ENCODE peak calls at places on chromosomes 5 and 9, in six cellular contexts. N is HEK293T; R is fibroblast of pulmonary artery; C is activated T-helper 1 cell treated with anti-CD3 and anti-CD28 coated beads, Interleukin-2, amount 50 U/mL, for 16 hours; E is CD4-positive, alpha-beta T cell; G is activated CD8-positive, alpha-beta memory T cell treated with anti-CD3 and anti-CD28 coated beads, Interleukin-2, amount 50 U/mL, for 48 hours. J is an unnamed sample.

GRCh38 chr5:145775893-145776444 is 59.2 kb downstream of the PRELID2 start:
- DNase-seq in E (no peak), G (no peak), N (no peak), C (no peak), R (peak), J (no peak)

GRCh38 chr9:91451431-91452270 is 28.0 kb upstream of the NFIL3 start:
- DNase-seq in N (no peak), R (no peak), G (no peak), E (no peak), C (no peak), J (no peak)

GRCh38 chr9:136726631-136727191 is 14.3 kb downstream of the DIPK1B start:
- DNase-seq in G (no peak), N (peak), E (no peak), R (no peak), C (no peak), J (peak)

GRCh38 chr5:38069360-38069759 is 189.0 kb upstream of the EGFLAM start:
- DNase-seq in C (no peak), E (no peak), G (no peak), R (no peak), N (no peak), J (no peak)

GRCh38 chr9:136923881-136924280 is 20.7 kb downstream of the FBXW5 start:
- DNase-seq in R (no peak), N (no peak), G (no peak), C (no peak), E (no peak), J (no peak)

GRCh38 chr5:94793113-94793815 is 174.8 kb downstream of the SLF1 start:
- DNase-seq in C (no peak), R (peak), G (no peak), N (no peak), E (no peak), J (no peak)

GRCh38 chr5:638501-639252 is 26.5 kb downstream of the CEP72 start:
- DNase-seq in E (peak), C (no peak), G (no peak), N (no peak), R (no peak), J (no peak)

GRCh38 chr9:79694676-79695400 is 123.1 kb downstream of the TLE4 start:
- DNase-seq in E (no peak), R (peak), N (no peak), G (no peak), C (no peak), J (no peak)

GRCh38 chr9:101354143-101354764 is 30.6 kb downstream of the BAAT start:
- DNase-seq in C (no peak), G (no peak), R (no peak), N (no peak), E (no peak), J (peak)

GRCh38 chr5:50712479-50712878 is 46.0 kb downstream of the PARP8 start:
- DNase-seq in N (no peak), E (no peak), R (no peak), G (no peak), C (no peak), J (no peak)

GRCh38 chr5:90477073-90477472 is 2.4 kb downstream of the POLR3G start:
- DNase-seq in G (no peak), E (no peak), N (no peak), R (no peak), C (no peak), J (no peak)

GRCh38 chr9:79300153-79300552 is 271.6 kb upstream of the TLE4 start:
- DNase-seq in R (no peak), E (no peak), C (no peak), G (no peak), N (no peak), J (no peak)

GRCh38 chr9:88537743-88538055 is 2.7 kb downstream of the NXNL2 start:
- DNase-seq in N (no peak), E (no peak), R (peak), C (no peak), G (no peak), J (no peak)

GRCh38 chr5:83488821-83489220 is 17.3 kb downstream of the VCAN start:
- DNase-seq in N (no peak), R (no peak), G (no peak), C (no peak), E (no peak), J (no peak)

GRCh38 chr9:131635912-131636311 is 90.6 kb downstream of the PRRT1B start:
- DNase-seq in N (no peak), C (no peak), E (no peak), G (no peak), R (no peak), J (no peak)

GRCh38 chr9:8115570-8115969 is 316.0 kb upstream of the DMAC1 start:
- DNase-seq in R (no peak), N (no peak), C (no peak), E (no peak), G (peak), J (no peak)

GRCh38 chr5:145887976-145888574 is 15.3 kb upstream of the GRXCR2 start:
- DNase-seq in G (no peak), N (peak), C (no peak), R (peak), E (no peak), J (peak)

GRCh38 chr9:26132913-26133312 is 454.7 kb upstream of the TUSC1 start:
- DNase-seq in N (no peak), C (no peak), R (no peak), E (no peak), G (no peak), J (no peak)

GRCh38 chr5:141508440-141508807 is 19.5 kb downstream of the PCDHGC5 start:
- DNase-seq in N (no peak), C (no peak), G (no peak), R (peak), E (no peak), J (no peak)

GRCh38 chr9:122320346-122320995 is 50.4 kb upstream of the PTGS1 start:
- DNase-seq in E (no peak), G (no peak), N (no peak), R (no peak), C (no peak), J (no peak)

GRCh38 chr9:128094950-128095544 is 27.0 kb downstream of the SLC25A25 start:
- DNase-seq in G (no peak), R (no peak), E (no peak), C (no peak), N (no peak), J (no peak)

GRCh38 chr5:172334196-172334595 is 50.6 kb upstream of the UBTD2 start:
- DNase-seq in C (no peak), G (no peak), N (no peak), E (no peak), R (no peak), J (peak)

GRCh38 chr5:100520348-100520747 is 14.8 kb upstream of the FAM174A start:
- DNase-seq in C (no peak), E (no peak), R (no peak), G (no peak), N (no peak), J (no peak)

GRCh38 chr5:143680672-143681259 is 131.2 kb upstream of the HMHB1 start:
- DNase-seq in N (no peak), G (no peak), E (no peak), C (no peak), R (no peak), J (no peak)

GRCh38 chr5:141692919-141693848 is 11.2 kb upstream of the ARAP3 start:
- DNase-seq in G (peak), N (no peak), C (peak), R (peak), E (peak), J (no peak)

GRCh38 chr9:129889936-129890717 is 54.9 kb downstream of the USP20 start:
- DNase-seq in N (no peak), C (peak), G (peak), R (no peak), E (peak), J (no peak)

GRCh38 chr9:131275332-131276106 is 791 bp downstream of the FAM78A start:
- DNase-seq in C (no peak), R (no peak), E (no peak), G (no peak), N (no peak), J (peak)

GRCh38 chr5:98110270-98110669 is 663.2 kb upstream of the RGMB start:
- DNase-seq in G (no peak), E (no peak), C (no peak), N (no peak), R (peak), J (no peak)

GRCh38 chr9:5516453-5517220 is 6.3 kb downstream of the PDCD1LG2 start:
- DNase-seq in C (no peak), N (no peak), R (no peak), G (no peak), E (no peak), J (no peak)

GRCh38 chr9:18743421-18743820 is 269.5 kb downstream of the ADAMTSL1 start:
- DNase-seq in N (no peak), R (no peak), E (no peak), G (no peak), C (no peak), J (no peak)

GRCh38 chr9:28770827-28771226 is 1197.5 kb upstream of the C9orf72 start:
- DNase-seq in R (no peak), N (no peak), C (no peak), E (no peak), G (no peak), J (no peak)

GRCh38 chr9:130290353-130291181 is 25.0 kb downstream of the HMCN2 start:
- DNase-seq in N (no peak), E (no peak), G (no peak), R (no peak), C (no peak), J (no peak)

GRCh38 chr5:2996248-2996647 is 244.8 kb upstream of the IRX2 start:
- DNase-seq in N (no peak), G (no peak), C (no peak), E (no peak), R (no peak), J (no peak)

GRCh38 chr9:79257215-79257614 is 314.6 kb upstream of the TLE4 start:
- DNase-seq in E (no peak), C (no peak), R (no peak), G (no peak), N (peak), J (no peak)